ENCODE peak calls at places on chromosomes 11 and 22, in ten cellular contexts. L is left ventricle myocardium inferior; X is stomach; W is left lung; Y is CD4-positive, CD25-positive, alpha-beta regulatory T cell; D is heart left ventricle; C is cardiac muscle cell; P is uterus; T is Peyer's patch; V is A549. I is an unnamed sample. For H3K4me1, the result is how much of the 10 kb centered on the place peaks cover.

GRCh38 chr22:26442086-26442756 is 13.2 kb downstream of the ASPHD2 start:
- DNase-seq in V (no peak), W (no peak), C (no peak), X (no peak), T (no peak), D (no peak), Y (no peak), L (no peak), P (no peak), I (no peak)

GRCh38 chr11:117096140-117096972 is 1.9 kb downstream of the SIK3 start:
- DNase-seq in Y (peak), T (no peak), C (peak), D (no peak), X (no peak), V (peak), W (no peak), P (no peak), L (no peak), I (peak)

GRCh38 chr11:26792956-26793355 is 71.1 kb upstream of the SLC5A12 start:
- DNase-seq in Y (no peak), T (no peak), P (no peak), D (no peak), C (no peak), V (no peak), L (no peak), W (no peak), X (no peak), I (no peak)

GRCh38 chr22:24187731-24188644 is 6.7 kb downstream of the SUSD2 start:
- DNase-seq in W (peak), X (no peak), Y (no peak), L (peak), V (no peak), T (no peak), P (no peak), C (no peak), D (no peak), I (no peak)

GRCh38 chr11:124676386-124676785 is 2.7 kb downstream of the SPA17 start:
- DNase-seq in P (peak), W (no peak), V (no peak), X (no peak), C (no peak), T (no peak), Y (no peak), L (no peak), D (peak), I (peak)

GRCh38 chr22:46362221-46362933 is 26.9 kb downstream of the TRMU start:
- DNase-seq in C (no peak), L (no peak), V (no peak), Y (no peak), X (no peak), T (peak), W (no peak), P (no peak), D (no peak), I (no peak)

GRCh38 chr11:110128161-110128560 is 35.0 kb downstream of the ZC3H12C start:
- DNase-seq in D (no peak), W (no peak), P (no peak), V (no peak), Y (no peak), T (no peak), L (no peak), X (no peak), C (no peak), I (no peak)

GRCh38 chr11:64251986-64252837 is 882 bp downstream of the PLCB3 start:
- DNase-seq in W (peak), Y (no peak), X (peak), P (peak), T (peak), C (no peak), D (peak), L (peak), V (no peak), I (peak)

GRCh38 chr11:111088872-111089271 is 156.7 kb upstream of the POU2AF2 start:
- DNase-seq in L (no peak), C (no peak), D (no peak), X (no peak), P (no peak), T (no peak), V (no peak), W (no peak), Y (no peak), I (no peak)

GRCh38 chr22:44549701-44550100 is 51.7 kb upstream of the RTL6 start:
- DNase-seq in L (no peak), X (no peak), C (no peak), V (no peak), W (peak), T (no peak), P (no peak), D (no peak), Y (no peak), I (no peak)

GRCh38 chr11:64152841-64153691 is 12.8 kb downstream of the MACROD1 start:
- DNase-seq in P (peak), L (peak), W (peak), T (peak), D (peak), X (peak), C (peak), V (peak), Y (peak), I (peak)

GRCh38 chr11:61041755-61042518 is 60.4 kb upstream of the CD5 start:
- DNase-seq in W (peak), T (no peak), D (peak), L (peak), Y (peak), P (peak), C (peak), X (peak), V (peak), I (no peak)

GRCh38 chr22:49951678-49951985 is 8.9 kb upstream of the PIM3 start:
- DNase-seq in V (no peak), W (no peak), C (no peak), L (no peak), X (peak), T (no peak), P (no peak), Y (no peak), D (no peak), I (peak)

GRCh38 chr22:49948958-49949913 is 11.3 kb upstream of the PIM3 start:
- DNase-seq in T (peak), L (no peak), P (no peak), X (peak), D (no peak), C (no peak), W (peak), V (peak), Y (no peak), I (peak)

GRCh38 chr22:49949914-49950292 is 10.7 kb upstream of the PIM3 start:
- DNase-seq in L (no peak), Y (no peak), C (no peak), T (no peak), X (no peak), V (no peak), W (no peak), D (no peak), P (no peak), I (no peak)

GRCh38 chr22:49951001-49951677 is 9.4 kb upstream of the PIM3 start:
- DNase-seq in V (no peak), D (no peak), X (peak), Y (no peak), L (no peak), P (no peak), W (peak), T (peak), C (no peak), I (peak)

DNA sequence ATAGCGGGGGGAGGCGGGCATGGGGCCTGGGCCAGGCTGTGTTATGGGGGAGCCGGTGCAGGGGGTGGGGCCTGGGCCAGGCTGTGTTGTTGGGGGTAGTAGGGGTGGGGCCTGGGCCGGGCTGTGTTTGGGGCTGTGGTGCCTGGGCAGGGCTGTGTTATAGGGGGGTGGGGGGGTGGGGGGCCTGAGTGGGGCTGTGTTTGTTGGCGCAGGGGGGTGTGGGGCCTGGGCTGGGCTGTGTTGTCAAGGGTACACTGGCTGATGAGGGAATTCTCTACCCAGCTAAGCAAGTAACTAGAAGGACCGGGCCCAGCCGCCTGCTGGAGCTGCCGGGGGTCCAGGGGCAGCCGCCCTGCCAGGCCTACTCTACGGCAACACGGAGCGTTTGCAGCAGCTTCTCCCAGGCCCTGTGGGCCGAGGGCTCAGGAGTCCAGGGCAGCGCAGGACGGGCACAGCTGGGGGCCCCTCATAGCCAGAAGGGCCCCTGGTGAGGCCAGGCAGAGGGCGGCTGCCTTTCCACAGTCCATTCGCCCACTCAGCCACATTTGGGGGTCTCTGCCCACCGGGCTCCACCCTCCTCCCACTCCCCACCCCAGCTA is 10.1 kb upstream of the PIM3 start:
- DNase-seq in V (no peak), W (no peak), Y (no peak), C (no peak), L (no peak), T (peak), X (peak), P (no peak), D (no peak), I (peak)
- H3K4me1 ChIP-seq in V (half or more), W (half or more), Y (under half), C (under half), L (half or more), T (under half), X (half or more), P (under half), D (under half), I (half or more)

GRCh38 chr22:30821863-30822215 is 127.2 kb downstream of the OSBP2 start:
- DNase-seq in C (no peak), V (no peak), W (no peak), D (no peak), P (no peak), L (no peak), T (no peak), Y (no peak), X (no peak), I (no peak)
- H3K27ac ChIP-seq in C (no peak), V (peak), W (no peak), D (no peak), P (no peak), L (no peak), T (no peak), Y (no peak), X (no peak), I (no peak)

GRCh38 chr22:50252081-50253045 is 1.3 kb upstream of the HDAC10 start:
- DNase-seq in Y (peak), L (peak), P (peak), C (peak), V (peak), X (peak), T (peak), W (peak), D (peak), I (peak)
- H3K4me3 ChIP-seq in Y (no peak), L (peak), P (no peak), C (no peak), V (no peak), X (peak), T (peak), W (no peak), D (peak), I (no peak)

GRCh38 chr11:10303558-10304363 is 1.1 kb upstream of the ADM start:
- DNase-seq in D (no peak), X (peak), P (peak), Y (peak), L (peak), V (peak), W (peak), T (peak), C (peak), I (peak)
- H3K4me1 ChIP-seq in D (half or more), X (half or more), P (under half), Y (half or more), L (half or more), V (under half), W (half or more), T (under half), C (under half), I (under half)

DNA sequence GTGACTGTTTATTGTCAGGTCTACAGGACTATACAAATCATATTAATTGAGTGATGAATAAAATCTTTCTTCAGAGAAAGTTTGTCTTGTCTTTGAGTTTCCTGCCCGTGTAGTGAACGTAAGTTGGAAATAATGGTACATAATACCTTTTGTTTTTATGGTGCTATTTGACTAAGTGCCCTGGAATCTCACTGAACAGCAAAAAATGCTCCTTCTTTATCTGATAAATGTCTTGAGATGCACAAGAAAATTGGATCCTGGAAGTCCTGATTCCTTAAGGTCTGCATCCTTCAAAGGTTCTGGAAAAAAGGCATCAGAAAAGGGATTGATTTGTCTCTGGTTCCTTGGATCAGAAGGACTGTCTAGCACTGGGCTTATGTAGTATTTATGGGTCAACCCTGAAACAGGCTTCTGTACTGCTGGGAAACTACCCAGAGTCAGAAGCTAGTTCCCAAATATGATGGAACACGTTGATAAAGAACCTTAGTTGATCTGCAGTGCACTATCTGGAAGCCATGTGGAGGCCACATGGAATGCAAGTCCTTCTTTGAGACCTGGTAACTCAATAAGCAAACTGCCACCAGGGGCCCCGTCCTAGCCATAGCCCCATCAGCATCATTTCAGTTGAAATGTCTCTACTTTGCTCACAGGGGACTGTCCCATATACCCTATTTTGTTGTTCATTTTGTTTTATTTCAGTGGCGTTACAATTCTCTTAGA is 100.6 kb upstream of the CD44 start:
- DNase-seq in Y (no peak), P (no peak), X (no peak), W (no peak), T (no peak), L (no peak), D (no peak), V (no peak), C (no peak), I (no peak)
- H3K27ac ChIP-seq in Y (no peak), P (no peak), X (no peak), W (no peak), T (no peak), L (no peak), D (no peak), V (peak), C (no peak), I (no peak)

GRCh38 chr22:38313384-38313955 is 3.8 kb downstream of the CSNK1E start:
- DNase-seq in C (no peak), Y (no peak), W (no peak), L (peak), T (no peak), X (peak), V (peak), P (peak), D (peak), I (peak)
- H3K4me3 ChIP-seq in C (no peak), Y (no peak), W (no peak), L (peak), T (peak), X (peak), V (peak), P (peak), D (peak), I (no peak)

GRCh38 chr11:129093283-129093682 is 98.8 kb downstream of the ARHGAP32 start:
- DNase-seq in W (no peak), D (no peak), X (no peak), L (no peak), V (no peak), P (no peak), C (no peak), T (no peak), Y (no peak), I (no peak)

GRCh38 chr11:129090056-129090455 is 102.1 kb downstream of the ARHGAP32 start:
- DNase-seq in W (no peak), V (no peak), D (no peak), X (no peak), L (no peak), Y (no peak), C (no peak), T (no peak), P (no peak), I (no peak)

GRCh38 chr11:129089279-129089678 is 102.8 kb downstream of the ARHGAP32 start:
- DNase-seq in X (no peak), P (no peak), Y (no peak), T (no peak), L (no peak), D (no peak), V (no peak), W (no peak), C (no peak), I (no peak)
- H3K4me1 ChIP-seq in X (under half), P (under half), Y (under half), T (under half), L (under half), D (under half), V (under half), W (under half), C (under half), I (under half)

DNA sequence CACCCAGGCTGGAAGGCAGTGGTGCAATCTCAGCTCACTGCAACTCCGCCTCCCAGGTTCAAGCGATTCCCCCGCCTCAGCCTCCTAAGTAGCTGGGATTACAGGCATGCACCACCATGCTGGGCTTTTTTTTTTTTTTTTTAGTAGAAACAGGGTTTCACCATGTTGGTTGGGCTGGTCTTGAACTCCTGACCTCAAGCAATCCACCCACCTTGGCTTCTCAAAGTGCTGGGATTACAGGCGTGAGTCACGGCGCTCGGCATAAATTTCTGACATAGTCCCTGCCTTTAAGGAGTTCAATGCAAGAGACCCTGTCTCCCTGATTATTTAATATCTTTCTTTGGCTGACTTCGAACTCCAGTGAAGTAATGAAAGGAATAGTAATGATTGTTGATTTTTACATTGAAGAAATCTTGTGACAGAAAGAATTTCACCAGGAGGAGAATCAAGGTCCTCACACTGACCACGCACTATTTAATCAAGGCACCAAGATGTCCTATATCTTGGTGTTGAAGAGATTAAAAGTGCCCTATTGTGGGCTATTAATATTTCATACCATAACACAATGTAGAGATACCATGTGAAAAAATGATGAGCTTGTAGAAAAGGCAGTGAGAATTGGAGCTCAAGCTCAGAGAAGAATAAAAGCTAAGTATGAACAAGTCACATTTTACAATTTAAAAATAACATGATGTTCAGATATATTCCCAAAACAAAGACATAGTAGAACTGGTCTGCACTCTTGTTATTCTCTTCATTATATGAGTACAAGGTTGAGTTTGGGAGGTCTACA is 71.6 kb upstream of the BLID start:
- DNase-seq in C (no peak), W (no peak), T (no peak), V (no peak), Y (no peak), L (no peak), X (no peak), P (no peak), D (no peak), I (no peak)
- H3K27ac ChIP-seq in C (no peak), W (no peak), T (no peak), V (peak), Y (no peak), L (no peak), X (no peak), P (no peak), D (peak), I (no peak)

GRCh38 chr11:134915212-134915611 is 503.2 kb upstream of the B3GAT1 start:
- DNase-seq in Y (no peak), X (no peak), V (no peak), L (peak), D (peak), P (peak), C (no peak), W (no peak), T (no peak), I (peak)
- H3K4me3 ChIP-seq in Y (no peak), X (no peak), V (no peak), L (no peak), D (no peak), P (no peak), C (no peak), W (no peak), T (no peak), I (no peak)

GRCh38 chr11:45089845-45090499 is 56.5 kb upstream of the PRDM11 start:
- DNase-seq in C (no peak), P (no peak), Y (no peak), V (peak), X (no peak), L (no peak), W (no peak), D (no peak), T (no peak), I (no peak)
- H3K4me1 ChIP-seq in C (under half), P (under half), Y (under half), V (under half), X (under half), L (half or more), W (under half), D (half or more), T (under half), I (under half)